ENCODE peak calls at places on chromosomes 6 and 20, in seven cellular contexts. A is H9; V is astrocyte; U is neural progenitor cell; O is effector memory CD4-positive, alpha-beta T cell; R is heart right ventricle; P is pancreas. E is an unnamed sample.

GRCh38 chr6:23435798-23436197 is 690.2 kb upstream of the NRSN1 start:
- DNase-seq in A (no peak), U (no peak), O (no peak), P (no peak), V (peak), R (no peak), E (no peak)

GRCh38 chr6:45661667-45662066 is 283.9 kb upstream of the SUPT3H start:
- DNase-seq in A (no peak), R (no peak), U (no peak), V (peak), O (no peak), P (no peak), E (no peak)

GRCh38 chr20:44501448-44501847 is 20.4 kb downstream of the SERINC3 start:
- DNase-seq in P (no peak), V (peak), U (no peak), O (no peak), A (no peak), R (no peak), E (no peak)

GRCh38 chr20:4667371-4667773 is 54.3 kb upstream of the PRND start:
- DNase-seq in U (no peak), R (no peak), A (no peak), P (no peak), V (peak), O (no peak), E (no peak)

GRCh38 chr6:130697661-130698535 is 129.3 kb upstream of the SMLR1 start:
- DNase-seq in O (peak), V (peak), U (peak), A (peak), R (no peak), P (no peak), E (peak)

GRCh38 chr6:97465877-97466710 is 183.1 kb upstream of the MMS22L start:
- DNase-seq in R (no peak), V (no peak), A (peak), U (peak), P (no peak), O (no peak), E (no peak)

GRCh38 chr20:13744403-13744802 is 40.3 kb downstream of the ESF1 start:
- DNase-seq in U (no peak), A (no peak), P (no peak), R (no peak), V (no peak), O (no peak), E (no peak)

GRCh38 chr6:49909508-49910047 is 43.2 kb upstream of the CRISP1 start:
- DNase-seq in P (no peak), A (no peak), O (no peak), R (no peak), U (no peak), V (no peak), E (no peak)

DNA sequence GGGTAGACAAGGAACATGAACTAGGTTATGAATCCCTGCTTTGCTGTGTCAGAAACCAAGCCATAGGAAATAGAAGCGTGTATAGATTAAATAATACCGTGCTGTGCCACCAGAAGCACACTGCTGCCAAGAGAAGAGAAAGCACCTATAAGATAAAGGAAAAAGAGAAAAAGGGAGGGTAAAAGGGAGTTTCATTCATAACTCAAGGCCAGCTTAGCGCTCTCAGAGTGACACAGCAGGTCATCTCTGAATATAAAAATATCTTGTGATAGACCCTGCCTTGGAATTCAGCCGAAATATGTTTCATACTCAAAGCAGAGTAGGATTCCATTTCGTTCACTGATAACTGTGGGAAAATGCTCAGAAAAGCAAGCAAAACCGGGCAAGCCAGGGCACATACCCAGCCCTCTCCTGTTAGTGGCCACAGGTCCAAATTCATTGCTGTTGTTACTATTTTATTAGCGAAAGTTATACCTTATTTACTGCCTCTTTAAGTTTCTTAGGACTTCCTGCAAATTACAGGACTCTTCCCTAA is 8.7 kb downstream of the JAG1 start:
- DNase-seq in U (no peak), A (peak), V (no peak), R (no peak), P (no peak), O (no peak), E (no peak)
- H3K27ac ChIP-seq in U (no peak), A (no peak), V (peak), R (peak), P (peak), O (no peak), E (no peak)

DNA sequence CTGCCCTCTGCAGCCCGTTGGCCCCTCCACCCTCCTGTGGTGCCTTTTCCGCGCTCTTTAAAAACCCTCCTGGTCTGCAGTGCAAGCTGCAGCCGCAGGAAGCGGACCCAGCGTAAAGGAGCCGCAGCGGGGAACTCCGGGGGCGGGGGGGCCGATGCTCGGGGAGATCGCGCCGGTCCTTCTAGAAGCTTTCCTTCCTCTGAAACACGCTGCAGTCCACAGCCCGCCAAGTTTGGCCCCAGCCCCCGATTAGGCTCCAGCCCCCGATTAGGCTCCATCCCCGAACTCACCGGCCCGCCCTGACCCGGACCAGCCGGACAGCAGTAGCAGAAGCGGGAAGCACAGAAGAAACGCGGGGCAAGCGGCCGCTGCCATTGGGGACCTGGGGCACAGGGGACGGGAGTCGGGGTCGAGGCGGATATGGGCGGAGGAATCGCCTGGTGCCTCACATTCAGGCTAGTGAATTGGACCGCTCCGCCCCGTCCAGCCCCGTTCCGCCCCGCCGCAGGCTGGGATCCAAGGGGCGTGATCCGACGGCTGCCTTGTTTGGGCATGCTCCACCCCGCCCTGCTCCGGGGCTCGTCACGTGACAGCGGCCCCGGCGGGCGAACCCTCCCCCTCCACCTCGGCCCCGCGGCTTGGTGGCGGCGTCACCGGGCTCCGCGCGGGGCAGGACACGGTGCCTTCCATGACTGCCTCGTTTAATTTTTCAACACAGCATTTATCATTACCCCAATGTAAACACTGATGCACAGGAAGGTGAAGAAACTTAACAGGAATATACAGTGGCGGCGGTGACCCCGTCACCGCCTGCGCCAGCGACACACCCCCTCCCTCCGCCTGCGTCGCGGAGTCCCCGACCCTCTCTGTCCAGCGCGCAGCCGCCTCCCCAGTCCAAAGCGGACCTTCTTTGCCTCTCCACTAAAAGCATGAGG is 20.3 kb downstream of the RAET1L start:
- DNase-seq in P (peak), V (peak), O (peak), U (peak), R (peak), A (peak), E (peak)
- H3K27ac ChIP-seq in P (no peak), V (no peak), O (peak), U (no peak), R (no peak), A (no peak), E (no peak)

GRCh38 chr6:139369568-139370046 is 4.8 kb downstream of the CITED2 start:
- DNase-seq in P (no peak), O (no peak), U (peak), R (no peak), A (no peak), V (peak), E (peak)
- H3K27ac ChIP-seq in P (no peak), O (peak), U (peak), R (peak), A (no peak), V (peak), E (peak)

DNA sequence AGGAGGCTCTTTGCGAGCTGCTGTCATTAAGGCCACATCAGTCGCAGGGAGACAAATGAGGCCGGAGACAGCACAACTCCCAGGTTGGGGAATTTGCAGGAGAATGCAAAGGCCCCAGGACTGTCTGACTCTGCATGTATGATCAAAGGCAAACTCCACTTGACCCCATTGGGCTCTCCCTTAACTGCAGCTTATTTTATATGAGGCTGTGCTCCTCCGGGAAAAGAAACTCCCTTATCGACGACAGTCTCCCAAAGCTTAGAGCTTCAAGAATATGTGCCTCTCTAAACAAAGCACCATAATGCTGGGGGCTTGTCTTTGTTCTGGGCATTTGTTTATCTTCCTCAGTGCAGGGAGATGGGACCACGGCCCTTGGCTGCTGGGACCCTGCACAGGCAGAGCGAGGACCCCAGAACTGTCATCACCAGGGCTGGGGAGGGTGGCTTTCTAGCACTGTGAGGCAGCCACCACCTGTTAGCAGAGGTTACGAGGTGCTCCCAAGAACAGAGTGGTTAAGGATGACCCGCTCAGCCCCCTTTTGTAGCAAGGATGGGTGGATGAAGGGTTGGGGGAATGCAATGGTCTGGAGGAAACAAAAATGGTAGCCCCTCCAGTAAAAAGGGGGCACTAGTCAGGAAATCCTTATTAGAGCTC is 35.0 kb downstream of the METTL24 start:
- DNase-seq in P (no peak), A (peak), O (no peak), R (no peak), U (no peak), V (no peak), E (no peak)
- H3K27ac ChIP-seq in P (no peak), A (no peak), O (no peak), R (no peak), U (no peak), V (no peak), E (no peak)

DNA sequence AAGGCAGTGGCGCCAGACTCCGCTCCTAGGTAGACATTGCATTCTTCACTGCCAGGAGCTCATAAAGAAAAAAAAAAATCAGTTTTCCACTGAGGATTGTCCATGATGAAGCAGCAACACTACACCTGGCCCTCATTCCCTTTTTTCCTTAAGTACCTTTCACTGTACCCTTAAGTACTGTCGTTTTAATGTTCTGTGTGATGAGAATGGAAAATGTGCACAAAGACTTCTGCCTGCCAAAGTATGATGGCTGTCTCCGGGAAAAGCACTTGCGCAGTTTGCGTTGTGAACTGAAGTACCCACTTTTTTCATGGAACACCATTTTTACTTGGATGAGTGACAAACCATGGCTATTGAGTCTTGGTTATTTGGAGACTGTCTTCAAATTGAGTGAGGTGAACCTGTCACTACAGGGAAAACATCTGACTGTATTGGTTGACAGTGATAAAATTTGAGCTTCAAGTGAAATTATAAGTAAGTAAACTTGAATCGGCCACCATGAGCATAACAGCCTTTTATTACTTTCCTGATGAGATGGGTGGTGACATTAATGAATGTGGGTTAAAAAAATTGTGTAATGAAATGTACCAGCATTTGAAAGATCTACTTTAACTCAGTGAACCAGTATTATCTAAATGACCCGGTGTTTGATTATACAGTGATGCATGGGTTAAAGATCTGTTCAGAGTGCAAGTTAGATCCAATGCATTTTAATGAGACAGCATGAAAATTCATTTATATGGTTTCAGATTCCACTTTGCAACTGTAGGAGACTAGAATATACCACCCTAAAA is 104.9 kb downstream of the NCOA3 start:
- DNase-seq in R (no peak), O (no peak), A (no peak), V (no peak), U (no peak), P (no peak), E (peak)
- H3K27ac ChIP-seq in R (no peak), O (peak), A (no peak), V (no peak), U (no peak), P (no peak), E (no peak)

DNA sequence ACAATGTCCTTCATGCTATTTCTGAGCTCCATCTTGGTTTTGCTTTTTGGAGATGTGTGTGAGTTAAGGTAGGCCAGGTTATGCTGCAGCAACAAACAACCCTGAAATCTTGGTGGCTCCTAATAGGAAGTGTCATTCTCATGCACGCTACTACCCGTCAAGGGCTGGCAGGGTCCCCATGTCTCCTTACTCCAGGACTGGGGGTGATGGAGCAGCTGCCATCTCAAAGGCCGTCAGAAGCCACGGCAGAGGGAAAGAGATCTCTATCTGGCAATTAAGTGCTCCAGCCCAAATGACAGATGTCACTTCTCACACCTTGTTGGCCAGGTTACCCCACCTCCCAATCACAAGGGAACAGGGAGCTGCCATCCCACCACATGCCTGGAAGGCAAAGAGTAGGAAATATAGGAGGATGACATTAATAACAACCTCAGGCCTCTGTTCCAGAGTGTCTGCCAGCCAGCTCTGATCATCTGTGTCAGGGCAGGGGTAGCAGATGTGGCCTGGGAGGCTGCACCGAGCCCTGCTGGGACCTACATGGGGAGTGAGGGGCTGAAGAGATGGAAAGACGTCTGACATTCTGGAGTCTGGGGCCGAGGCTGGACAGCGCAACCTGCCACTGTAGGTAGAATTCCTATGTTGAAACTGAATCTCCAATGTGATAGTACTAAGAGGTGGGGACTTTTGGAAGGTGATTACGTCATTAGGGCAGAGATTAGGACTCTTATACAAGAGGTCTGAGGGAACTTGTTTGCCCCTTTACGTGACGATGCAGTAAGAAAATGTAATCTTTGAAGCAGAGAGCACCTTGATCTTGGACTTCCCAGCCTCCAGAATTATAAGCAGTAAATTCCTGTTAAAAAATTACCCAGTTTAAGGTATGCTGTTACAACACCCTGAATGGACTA is 4.8 kb upstream of the SDCBP2 start:
- DNase-seq in R (no peak), A (peak), O (no peak), P (no peak), U (no peak), V (no peak), E (no peak)
- H3K27ac ChIP-seq in R (peak), A (no peak), O (no peak), P (no peak), U (no peak), V (no peak), E (no peak)

GRCh38 chr20:6483727-6484126 is 283.8 kb upstream of the BMP2 start:
- DNase-seq in A (no peak), O (no peak), P (no peak), R (no peak), U (no peak), V (no peak), E (no peak)

GRCh38 chr20:6485376-6485775 is 282.1 kb upstream of the BMP2 start:
- DNase-seq in R (no peak), V (no peak), A (no peak), O (no peak), P (no peak), U (no peak), E (no peak)

GRCh38 chr20:6480328-6481030 is 287.0 kb upstream of the BMP2 start:
- DNase-seq in R (no peak), P (no peak), O (no peak), U (no peak), V (peak), A (no peak), E (peak)
- H3K27ac ChIP-seq in R (no peak), P (no peak), O (no peak), U (no peak), V (no peak), A (no peak), E (no peak)

GRCh38 chr6:434051-434705 is 42.6 kb downstream of the IRF4 start:
- DNase-seq in V (no peak), R (no peak), O (no peak), A (no peak), U (no peak), P (no peak), E (no peak)
- H3K27ac ChIP-seq in V (no peak), R (no peak), O (no peak), A (no peak), U (no peak), P (no peak), E (no peak)